ENCODE peak calls at places on chromosome 5, in ten cellular contexts. R is EL; Q is H9; J is HFFc6; E is AG08396; V is fibroblast of mammary gland; H is HT-29; W is activated CD8-positive, alpha-beta T cell treated with anti-CD3 and anti-CD28 coated beads for 36 hours; C is fibroblast of the conjunctiva; L is AG04449. M is an unnamed sample.
A peak's percentile ranks its signal among the peaks of the same experiment; 100 is the strongest.

GRCh38 chr5:38600334-38601045 is 44.0 kb upstream of the LIFR start:
- DNase-seq in R (peak; percentile 43), L (no peak), E (no peak), W (no peak), V (peak; percentile 71), C (no peak), J (no peak), H (peak; percentile 36), Q (no peak), M (no peak)

GRCh38 chr5:136730426-136730825 is 365.1 kb upstream of the TRPC7 start:
- DNase-seq in R (no peak), Q (no peak), L (no peak), J (no peak), W (no peak), V (no peak), C (no peak), E (no peak), H (peak; percentile 6), M (no peak)

GRCh38 chr5:10635257-10635860 is 71.5 kb downstream of the ANKRD33B start:
- DNase-seq in E (no peak), V (peak; percentile 74), L (no peak), R (peak; percentile 84), W (peak; percentile 94), C (no peak), J (peak; percentile 40), H (no peak), Q (no peak), M (peak; percentile 91)

GRCh38 chr5:172875372-172876279 is 41.6 kb downstream of the ERGIC1 start:
- DNase-seq in C (no peak), V (no peak), W (no peak), J (peak; percentile 58), L (no peak), Q (no peak), H (no peak), R (no peak), E (no peak), M (no peak)

GRCh38 chr5:80631277-80632259 is 22.9 kb upstream of the MSH3 start:
- DNase-seq in J (no peak), E (no peak), W (no peak), Q (no peak), L (no peak), C (no peak), V (no peak), R (no peak), H (no peak), M (no peak)

GRCh38 chr5:76704131-76704663 is 11.7 kb upstream of the F2R start:
- DNase-seq in L (no peak), H (no peak), V (peak; percentile 23), Q (no peak), R (no peak), C (no peak), W (no peak), J (no peak), E (no peak), M (no peak)

GRCh38 chr5:157348049-157348400 is 82.1 kb downstream of the CYFIP2 start:
- DNase-seq in W (no peak), R (no peak), L (no peak), V (no peak), C (no peak), J (no peak), Q (no peak), H (peak; percentile 23), E (no peak), M (no peak)

GRCh38 chr5:133400120-133400519 is 212.2 kb downstream of the FSTL4 start:
- DNase-seq in L (no peak), J (no peak), E (no peak), C (no peak), Q (no peak), H (no peak), V (no peak), R (no peak), W (no peak), M (no peak)

GRCh38 chr5:31889131-31889561 is 250.2 kb downstream of the PDZD2 start:
- DNase-seq in R (no peak), J (no peak), Q (peak; percentile 49), E (no peak), V (no peak), L (no peak), C (no peak), W (no peak), H (no peak), M (no peak)

GRCh38 chr5:458547-459353 is 15.8 kb downstream of the EXOC3 start:
- DNase-seq in L (no peak), W (peak; percentile 83), R (peak; percentile 67), E (peak; percentile 41), H (no peak), C (no peak), V (peak; percentile 64), Q (peak; percentile 6), J (peak; percentile 50), M (peak; percentile 84)

GRCh38 chr5:68593211-68593701 is 377.7 kb downstream of the PIK3R1 start:
- DNase-seq in C (no peak), Q (no peak), W (no peak), J (no peak), R (no peak), E (no peak), V (no peak), L (no peak), H (no peak), M (no peak)

GRCh38 chr5:146283344-146283761 is 55.3 kb upstream of the POU4F3 start:
- DNase-seq in C (peak; percentile 24), W (no peak), R (peak; percentile 97), L (peak; percentile 90), J (peak; percentile 79), H (peak; percentile 10), E (peak; percentile 65), V (peak; percentile 83), Q (no peak), M (peak; percentile 99)

GRCh38 chr5:171313481-171314206 is 4.6 kb downstream of the TLX3 start:
- DNase-seq in Q (no peak), V (no peak), C (no peak), H (no peak), W (no peak), L (no peak), E (no peak), R (no peak), J (no peak), M (no peak)

GRCh38 chr5:79890871-79891249 is 100.2 kb downstream of the MTX3 start:
- DNase-seq in Q (no peak), J (no peak), W (no peak), E (no peak), L (no peak), R (no peak), H (no peak), V (no peak), C (no peak), M (no peak)

GRCh38 chr5:153147891-153148623 is 342.4 kb upstream of the GRIA1 start:
- DNase-seq in Q (peak; percentile 58), H (peak; percentile 32), W (no peak), V (peak; percentile 80), R (peak; percentile 55), E (no peak), C (peak; percentile 20), J (peak; percentile 49), L (no peak), M (peak; percentile 70)

GRCh38 chr5:142618125-142618524 is 67.8 kb downstream of the FGF1 start:
- DNase-seq in C (no peak), J (peak; percentile 56), L (no peak), V (peak; percentile 90), W (peak; percentile 57), E (peak; percentile 43), R (peak; percentile 88), Q (no peak), H (no peak), M (peak; percentile 84)

GRCh38 chr5:112372543-112372942 is 46.5 kb downstream of the EPB41L4A start:
- DNase-seq in Q (no peak), V (no peak), J (peak; percentile 4), W (no peak), C (no peak), L (no peak), H (peak; percentile 18), R (no peak), E (no peak), M (peak; percentile 7)

GRCh38 chr5:21209404-21209803 is 1221.4 kb upstream of the CDH18 start:
- DNase-seq in Q (no peak), L (no peak), H (no peak), V (no peak), C (no peak), E (no peak), R (no peak), W (no peak), J (no peak), M (no peak)

GRCh38 chr5:171419663-171420428 is 399 bp downstream of the FGF18 start:
- DNase-seq in C (no peak), H (peak; percentile 30), Q (peak; percentile 54), V (peak; percentile 21), W (peak; percentile 47), J (no peak), R (peak; percentile 43), E (peak; percentile 61), L (no peak), M (no peak)

GRCh38 chr5:153719324-153719723 is 228.9 kb downstream of the GRIA1 start:
- DNase-seq in Q (no peak), R (no peak), J (no peak), H (no peak), L (no peak), C (no peak), W (no peak), V (no peak), E (no peak), M (no peak)

GRCh38 chr5:140737486-140737885 is 37.2 kb downstream of the ZMAT2 start:
- DNase-seq in V (no peak), C (no peak), Q (no peak), W (no peak), H (no peak), E (no peak), L (no peak), J (no peak), R (no peak), M (no peak)

M was measured in A172.